ENCODE peak calls at places on chromosome 13, in nine cellular contexts. U, L, G, N, M, Y, D, K and V are unnamed samples.

GRCh38 chr13:24694907-24695306 is 14.7 kb downstream of the ATP12A start:
- DNase-seq in U (no peak), L (no peak), G (no peak), N (no peak), M (no peak), Y (no peak), D (no peak), K (no peak), V (no peak)

GRCh38 chr13:88586263-88586662 is 915.1 kb downstream of the SLITRK5 start:
- DNase-seq in U (no peak), L (no peak), G (no peak), N (no peak), M (no peak), Y (no peak), D (no peak), K (no peak), V (no peak)

GRCh38 chr13:75345191-75345590 is 136.8 kb downstream of the TBC1D4 start:
- DNase-seq in U (no peak), L (no peak), G (no peak), N (no peak), M (no peak), Y (no peak), D (no peak), K (peak; percentile 86), V (no peak)

GRCh38 chr13:97327521-97328221 is 105.5 kb downstream of the MBNL2 start:
- DNase-seq in U (no peak), L (no peak), G (no peak), N (no peak), M (no peak), Y (no peak), D (no peak), K (peak; percentile 60), V (no peak)

GRCh38 chr13:50713849-50714248 is 129.6 kb downstream of the DLEU7 start:
- DNase-seq in U (no peak), L (no peak), G (peak; percentile 50), N (no peak), M (no peak), Y (peak; percentile 16), D (no peak), K (no peak), V (no peak)

GRCh38 chr13:76383671-76384461 is 502.3 kb downstream of the KCTD12 start:
- DNase-seq in U (no peak), L (no peak), G (peak; percentile 30), N (no peak), M (peak; percentile 57), Y (no peak), D (no peak), K (peak; percentile 69), V (no peak)

GRCh38 chr13:65470781-65471180 is 1759.4 kb downstream of the PCDH9 start:
- DNase-seq in U (no peak), L (no peak), G (no peak), N (no peak), M (no peak), Y (no peak), D (no peak), K (no peak), V (no peak)

GRCh38 chr13:79160818-79161217 is 245.2 kb downstream of the RBM26 start:
- DNase-seq in U (no peak), L (no peak), G (no peak), N (no peak), M (no peak), Y (no peak), D (no peak), K (no peak), V (no peak)

GRCh38 chr13:58680115-58680514 is 1048.6 kb downstream of the PCDH17 start:
- DNase-seq in U (no peak), L (no peak), G (no peak), N (no peak), M (no peak), Y (no peak), D (no peak), K (no peak), V (no peak)

GRCh38 chr13:33032037-33032625 is 15.9 kb downstream of the KL start:
- DNase-seq in U (no peak), L (no peak), G (no peak), N (no peak), M (no peak), Y (no peak), D (no peak), K (no peak), V (no peak)

GRCh38 chr13:79392882-79393563 is 13.0 kb downstream of the RBM26 start:
- DNase-seq in U (no peak), L (no peak), G (no peak), N (no peak), M (no peak), Y (no peak), D (no peak), K (peak; percentile 58), V (no peak)

GRCh38 chr13:81080911-81081454 is 740.1 kb upstream of the SPRY2 start:
- DNase-seq in U (no peak), L (no peak), G (no peak), N (no peak), M (no peak), Y (no peak), D (no peak), K (no peak), V (no peak)

GRCh38 chr13:26949701-26950345 is 189.2 kb upstream of the GPR12 start:
- DNase-seq in U (no peak), L (no peak), G (peak; percentile 5), N (no peak), M (no peak), Y (no peak), D (no peak), K (no peak), V (peak; percentile 11)

GRCh38 chr13:102402292-102402691 is 444 bp upstream of the FGF14 start:
- DNase-seq in U (no peak), L (no peak), G (peak; percentile 21), N (no peak), M (no peak), Y (no peak), D (no peak), K (no peak), V (no peak)

GRCh38 chr13:93689333-93689732 is 462.7 kb downstream of the GPC6 start:
- DNase-seq in U (no peak), L (no peak), G (no peak), N (no peak), M (no peak), Y (no peak), D (no peak), K (no peak), V (no peak)

GRCh38 chr13:27174766-27175455 is 3.3 kb upstream of the USP12 start:
- DNase-seq in U (no peak), L (no peak), G (no peak), N (no peak), M (no peak), Y (no peak), D (no peak), K (no peak), V (no peak)

GRCh38 chr13:73018336-73018735 is 40.5 kb upstream of the KLF5 start:
- DNase-seq in U (peak; percentile 13), L (no peak), G (no peak), N (no peak), M (no peak), Y (no peak), D (no peak), K (no peak), V (no peak)

GRCh38 chr13:97114696-97115095 is 107.4 kb upstream of the MBNL2 start:
- DNase-seq in U (no peak), L (no peak), G (no peak), N (no peak), M (no peak), Y (no peak), D (no peak), K (no peak), V (no peak)

GRCh38 chr13:27172495-27172842 is 858 bp upstream of the USP12 start:
- DNase-seq in U (no peak), L (no peak), G (no peak), N (no peak), M (no peak), Y (no peak), D (no peak), K (no peak), V (no peak)

GRCh38 chr13:25169356-25169755 is 2.7 kb downstream of the AMER2 start:
- DNase-seq in U (no peak), L (no peak), G (no peak), N (no peak), M (no peak), Y (no peak), D (no peak), K (no peak), V (no peak)

GRCh38 chr13:84812789-84813188 is 930.5 kb upstream of the SLITRK1 start:
- DNase-seq in U (no peak), L (no peak), G (no peak), N (no peak), M (no peak), Y (no peak), D (no peak), K (no peak), V (no peak)

GRCh38 chr13:84816567-84817133 is 934.4 kb upstream of the SLITRK1 start:
- DNase-seq in U (no peak), L (no peak), G (no peak), N (no peak), M (no peak), Y (no peak), D (no peak), K (no peak), V (no peak)

GRCh38 chr13:84810781-84811180 is 928.5 kb upstream of the SLITRK1 start:
- DNase-seq in U (no peak), L (no peak), G (no peak), N (no peak), M (no peak), Y (no peak), D (no peak), K (no peak), V (no peak)

GRCh38 chr13:84812078-84812477 is 929.8 kb upstream of the SLITRK1 start:
- DNase-seq in U (no peak), L (no peak), G (no peak), N (no peak), M (no peak), Y (no peak), D (no peak), K (no peak), V (no peak)
- TF ChIP-seq POLR2AphosphoS5 in U (no peak), L (no peak), G (no peak), N (no peak), M (no peak), Y (no peak), D (no peak), K (no peak), V (no peak)

GRCh38 chr13:111076156-111077013 is 38.7 kb upstream of the ARHGEF7 start:
- DNase-seq in U (no peak), L (no peak), G (no peak), N (no peak), M (no peak), Y (no peak), D (no peak), K (no peak), V (no peak)
- TF ChIP-seq CTCF in U (peak; percentile 5), L (no peak), G (no peak), N (no peak), M (no peak), Y (no peak), D (no peak), K (no peak), V (no peak)

GRCh38 chr13:64371045-64371444 is 2859.1 kb downstream of the PCDH9 start:
- DNase-seq in U (no peak), L (no peak), G (no peak), N (no peak), M (no peak), Y (no peak), D (no peak), K (no peak), V (no peak)
- TF ChIP-seq POLR2A in U (no peak), L (no peak), G (no peak), N (no peak), M (no peak), Y (no peak), D (no peak), K (no peak), V (no peak)

GRCh38 chr13:20877902-20878301 is 24.6 kb downstream of the XPO4 start:
- DNase-seq in U (no peak), L (no peak), G (peak; percentile 51), N (no peak), M (no peak), Y (no peak), D (no peak), K (no peak), V (no peak)
- TF ChIP-seq POLR2AphosphoS5 in U (no peak), L (no peak), G (no peak), N (no peak), M (no peak), Y (no peak), D (no peak), K (no peak), V (no peak)